ENCODE peak calls at places on chromosomes 7 and 10, in six cellular contexts. P, H, V, A, J and K are unnamed samples.

GRCh38 chr7:12269100-12269895 is 58.2 kb downstream of the TMEM106B start:
- DNase-seq in J (no peak), V (no peak), A (no peak), H (no peak), P (no peak), K (no peak)

GRCh38 chr10:14056545-14057332 is 274.0 kb downstream of the FRMD4A start:
- DNase-seq in P (peak; percentile 91), J (peak; percentile 99), A (no peak), H (peak; percentile 43), V (no peak), K (peak; percentile 81)

GRCh38 chr7:38825721-38826440 is 83.1 kb downstream of the VPS41 start:
- DNase-seq in P (no peak), J (peak; percentile 23), H (no peak), V (no peak), A (no peak), K (peak; percentile 38)

GRCh38 chr7:114819629-114820362 is 102.1 kb upstream of the MDFIC start:
- DNase-seq in P (peak; percentile 92), A (no peak), V (no peak), J (peak; percentile 97), H (no peak), K (peak; percentile 78)

GRCh38 chr7:29228289-29229011 is 33.9 kb downstream of the CHN2 start:
- DNase-seq in A (no peak), V (no peak), H (no peak), J (no peak), P (no peak), K (no peak)

GRCh38 chr7:145169908-145170307 is 334.1 kb upstream of the TPK1 start:
- DNase-seq in J (peak; percentile 27), A (no peak), P (no peak), H (no peak), V (no peak), K (no peak)

GRCh38 chr10:29131952-29132820 is 156.7 kb upstream of the LYZL1 start:
- DNase-seq in P (no peak), V (no peak), J (peak; percentile 63), H (no peak), A (no peak), K (no peak)

GRCh38 chr10:123988694-123989093 is 97.1 kb upstream of the CPXM2 start:
- DNase-seq in A (no peak), H (no peak), J (no peak), V (no peak), P (no peak), K (no peak)

GRCh38 chr7:45812946-45813345 is 59.9 kb downstream of the CCDC201 start:
- DNase-seq in J (no peak), A (no peak), V (no peak), H (no peak), P (no peak), K (no peak)

GRCh38 chr10:51718804-51719291 is 19.5 kb upstream of the CSTF2T start:
- DNase-seq in V (no peak), J (peak; percentile 11), A (no peak), P (peak; percentile 29), H (peak; percentile 62), K (peak; percentile 11)

GRCh38 chr10:4561301-4561700 is 264.7 kb upstream of the AKR1E2 start:
- DNase-seq in P (no peak), V (no peak), A (no peak), H (no peak), J (no peak), K (no peak)

GRCh38 chr7:112898432-112899290 is 108.5 kb upstream of the TMEM168 start:
- DNase-seq in A (no peak), H (peak; percentile 55), V (peak; percentile 3), J (peak; percentile 74), P (peak; percentile 38), K (peak; percentile 43)

GRCh38 chr7:156041398-156041797 is 229.1 kb upstream of the SHH start:
- DNase-seq in P (no peak), J (no peak), V (no peak), A (no peak), H (no peak), K (no peak)

GRCh38 chr7:132475037-132475668 is 101.1 kb downstream of the PLXNA4 start:
- DNase-seq in H (no peak), P (no peak), J (no peak), V (no peak), A (no peak), K (no peak)

GRCh38 chr10:6396652-6397051 is 183.4 kb downstream of the PRKCQ start:
- DNase-seq in H (no peak), A (no peak), J (peak; percentile 57), V (no peak), P (peak; percentile 91), K (peak; percentile 53)

GRCh38 chr10:100724531-100725027 is 20.8 kb upstream of the PAX2 start:
- DNase-seq in J (no peak), V (no peak), H (no peak), P (no peak), A (no peak), K (no peak)

GRCh38 chr7:29748286-29749099 is 57.8 kb upstream of the WIPF3 start:
- DNase-seq in H (no peak), J (peak; percentile 60), V (peak; percentile 39), A (no peak), P (no peak), K (peak; percentile 27)

GRCh38 chr7:77482015-77482414 is 55.1 kb upstream of the PTPN12 start:
- DNase-seq in A (no peak), V (no peak), H (no peak), J (peak; percentile 34), P (no peak), K (peak; percentile 13)

GRCh38 chr10:22615819-22616499 is 98.4 kb downstream of the PIP4K2A start:
- DNase-seq in P (no peak), A (peak; percentile 30), J (peak; percentile 40), H (no peak), V (no peak), K (peak; percentile 26)

GRCh38 chr10:12432402-12433189 is 83.2 kb downstream of the CAMK1D start:
- DNase-seq in V (peak; percentile 21), J (no peak), P (no peak), H (no peak), A (no peak), K (no peak)

GRCh38 chr10:43173120-43173519 is 34.9 kb downstream of the CSGALNACT2 start:
- DNase-seq in P (no peak), J (no peak), A (no peak), V (no peak), H (no peak), K (no peak)

GRCh38 chr7:16484453-16485158 is 19.1 kb upstream of the SOSTDC1 start:
- DNase-seq in H (no peak), J (peak; percentile 66), A (no peak), V (no peak), P (no peak), K (no peak)